ENCODE peak calls at places on chromosome 6, in nine cellular contexts. One of them, this sample, is unnamed.

GRCh38 chr6:115360602-115361325 is 699.9 kb downstream of the FRK start:
- DNase-seq in GM13977: no peak
- DNase-seq in nephron progenitor cell: no peak
- DNase-seq in AG09309: no peak
- DNase-seq in mucosa of descending colon: no peak
- DNase-seq in CD8-positive, alpha-beta T cell: no peak
- DNase-seq in heart left ventricle: no peak
- DNase-seq in endothelial cell: no peak
- DNase-seq in astrocyte of the spinal cord: no peak
- DNase-seq in this sample: no peak

GRCh38 chr6:130215526-130215925 is 7.2 kb downstream of the SAMD3 start:
- DNase-seq in mucosa of descending colon: no peak
- DNase-seq in AG09309: no peak
- DNase-seq in astrocyte of the spinal cord: no peak
- DNase-seq in heart left ventricle: no peak
- DNase-seq in nephron progenitor cell: no peak
- DNase-seq in CD8-positive, alpha-beta T cell: peak; percentile 50
- DNase-seq in GM13977: no peak
- DNase-seq in endothelial cell: no peak
- DNase-seq in this sample: no peak

GRCh38 chr6:44126320-44127149 is 717 bp downstream of the MRPL14 start:
- DNase-seq in endothelial cell: peak; percentile 52
- DNase-seq in GM13977: peak; percentile 86
- DNase-seq in AG09309: no peak
- DNase-seq in mucosa of descending colon: peak; percentile 72
- DNase-seq in astrocyte of the spinal cord: peak; percentile 80
- DNase-seq in CD8-positive, alpha-beta T cell: peak; percentile 77
- DNase-seq in nephron progenitor cell: peak; percentile 65
- DNase-seq in heart left ventricle: peak; percentile 78
- DNase-seq in this sample: no peak

GRCh38 chr6:152151930-152152329 is 344.4 kb downstream of the ESR1 start:
- DNase-seq in CD8-positive, alpha-beta T cell: no peak
- DNase-seq in heart left ventricle: no peak
- DNase-seq in astrocyte of the spinal cord: no peak
- DNase-seq in nephron progenitor cell: no peak
- DNase-seq in AG09309: no peak
- DNase-seq in GM13977: no peak
- DNase-seq in endothelial cell: no peak
- DNase-seq in mucosa of descending colon: no peak
- DNase-seq in this sample: no peak

GRCh38 chr6:48134246-48134645 is 23.2 kb upstream of the PTCHD4 start:
- DNase-seq in CD8-positive, alpha-beta T cell: no peak
- DNase-seq in nephron progenitor cell: no peak
- DNase-seq in mucosa of descending colon: no peak
- DNase-seq in astrocyte of the spinal cord: peak; percentile 18
- DNase-seq in heart left ventricle: no peak
- DNase-seq in AG09309: no peak
- DNase-seq in GM13977: no peak
- DNase-seq in endothelial cell: no peak
- DNase-seq in this sample: no peak

GRCh38 chr6:108609276-108609769 is 48.6 kb downstream of the FOXO3 start:
- DNase-seq in astrocyte of the spinal cord: peak; percentile 83
- DNase-seq in AG09309: peak; percentile 46
- DNase-seq in endothelial cell: no peak
- DNase-seq in CD8-positive, alpha-beta T cell: no peak
- DNase-seq in GM13977: no peak
- DNase-seq in heart left ventricle: no peak
- DNase-seq in nephron progenitor cell: no peak
- DNase-seq in mucosa of descending colon: no peak
- DNase-seq in this sample: no peak

GRCh38 chr6:14272111-14273085 is 154.8 kb downstream of the CD83 start:
- DNase-seq in nephron progenitor cell: no peak
- DNase-seq in endothelial cell: no peak
- DNase-seq in CD8-positive, alpha-beta T cell: no peak
- DNase-seq in mucosa of descending colon: no peak
- DNase-seq in GM13977: no peak
- DNase-seq in heart left ventricle: no peak
- DNase-seq in astrocyte of the spinal cord: peak; percentile 43
- DNase-seq in AG09309: no peak
- DNase-seq in this sample: no peak

GRCh38 chr6:67541591-67541990 is 1093.5 kb upstream of the ADGRB3 start:
- DNase-seq in endothelial cell: no peak
- DNase-seq in heart left ventricle: no peak
- DNase-seq in GM13977: no peak
- DNase-seq in mucosa of descending colon: no peak
- DNase-seq in astrocyte of the spinal cord: peak; percentile 59
- DNase-seq in CD8-positive, alpha-beta T cell: no peak
- DNase-seq in nephron progenitor cell: no peak
- DNase-seq in AG09309: no peak
- DNase-seq in this sample: no peak

GRCh38 chr6:38552136-38552535 is 87.6 kb downstream of the BTBD9 start:
- DNase-seq in endothelial cell: no peak
- DNase-seq in nephron progenitor cell: no peak
- DNase-seq in AG09309: no peak
- DNase-seq in GM13977: peak; percentile 57
- DNase-seq in mucosa of descending colon: no peak
- DNase-seq in heart left ventricle: no peak
- DNase-seq in CD8-positive, alpha-beta T cell: no peak
- DNase-seq in astrocyte of the spinal cord: no peak
- DNase-seq in this sample: no peak

GRCh38 chr6:111766524-111766857 is 106.8 kb downstream of the FYN start:
- DNase-seq in astrocyte of the spinal cord: no peak
- DNase-seq in heart left ventricle: no peak
- DNase-seq in endothelial cell: no peak
- DNase-seq in mucosa of descending colon: no peak
- DNase-seq in nephron progenitor cell: no peak
- DNase-seq in GM13977: no peak
- DNase-seq in AG09309: no peak
- DNase-seq in CD8-positive, alpha-beta T cell: no peak
- DNase-seq in this sample: no peak

GRCh38 chr6:42714098-42714761 is 8.2 kb downstream of the PRPH2 start:
- DNase-seq in endothelial cell: no peak
- DNase-seq in GM13977: no peak
- DNase-seq in mucosa of descending colon: no peak
- DNase-seq in nephron progenitor cell: no peak
- DNase-seq in astrocyte of the spinal cord: peak; percentile 66
- DNase-seq in AG09309: no peak
- DNase-seq in heart left ventricle: no peak
- DNase-seq in CD8-positive, alpha-beta T cell: no peak
- DNase-seq in this sample: no peak

GRCh38 chr6:151721141-151721540 is 86.3 kb upstream of the ESR1 start:
- DNase-seq in AG09309: no peak
- DNase-seq in CD8-positive, alpha-beta T cell: no peak
- DNase-seq in GM13977: no peak
- DNase-seq in endothelial cell: no peak
- DNase-seq in astrocyte of the spinal cord: no peak
- DNase-seq in mucosa of descending colon: no peak
- DNase-seq in heart left ventricle: no peak
- DNase-seq in nephron progenitor cell: no peak
- DNase-seq in this sample: no peak

GRCh38 chr6:1786455-1787108 is 176.9 kb downstream of the FOXC1 start:
- DNase-seq in AG09309: no peak
- DNase-seq in mucosa of descending colon: no peak
- DNase-seq in endothelial cell: no peak
- DNase-seq in astrocyte of the spinal cord: no peak
- DNase-seq in heart left ventricle: no peak
- DNase-seq in CD8-positive, alpha-beta T cell: no peak
- DNase-seq in nephron progenitor cell: no peak
- DNase-seq in GM13977: no peak
- DNase-seq in this sample: no peak

GRCh38 chr6:132661906-132662305 is 2.9 kb upstream of the TAAR1 start:
- DNase-seq in CD8-positive, alpha-beta T cell: no peak
- DNase-seq in heart left ventricle: no peak
- DNase-seq in AG09309: no peak
- DNase-seq in endothelial cell: no peak
- DNase-seq in nephron progenitor cell: no peak
- DNase-seq in GM13977: no peak
- DNase-seq in mucosa of descending colon: no peak
- DNase-seq in astrocyte of the spinal cord: no peak
- DNase-seq in this sample: no peak

DNA sequence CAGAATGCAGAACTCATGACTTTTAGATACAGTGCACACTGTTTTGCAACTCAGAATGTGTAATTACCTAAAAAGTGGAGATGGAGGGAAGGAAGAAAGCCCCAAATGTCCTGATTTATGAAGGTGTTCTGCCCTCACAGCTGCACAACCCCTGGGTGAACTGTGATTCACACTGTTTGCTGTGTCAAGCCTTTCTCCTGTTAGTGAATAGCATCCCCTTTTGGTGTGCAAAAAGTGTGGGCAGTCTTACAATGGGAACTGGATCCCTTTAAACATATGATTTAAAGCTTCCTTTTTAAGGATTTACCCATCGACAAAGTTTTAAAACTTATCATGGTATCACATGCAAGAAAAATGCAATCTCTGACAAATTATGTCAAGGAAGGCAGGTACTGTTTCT is 633.4 kb upstream of the EPHA7 start:
- DNase-seq in AG09309: no peak
- DNase-seq in astrocyte of the spinal cord: peak; percentile 56
- DNase-seq in CD8-positive, alpha-beta T cell: no peak
- DNase-seq in endothelial cell: no peak
- DNase-seq in GM13977: no peak
- DNase-seq in heart left ventricle: no peak
- DNase-seq in mucosa of descending colon: no peak
- DNase-seq in nephron progenitor cell: no peak
- DNase-seq in this sample: no peak
- TF ChIP-seq CTCF in AG09309: no peak
- TF ChIP-seq CTCF in astrocyte of the spinal cord: peak; percentile 74
- TF ChIP-seq CTCF in CD8-positive, alpha-beta T cell: no peak
- TF ChIP-seq CTCF in endothelial cell: no peak
- TF ChIP-seq CTCF in GM13977: no peak
- TF ChIP-seq CTCF in heart left ventricle: no peak
- TF ChIP-seq CTCF in mucosa of descending colon: no peak
- TF ChIP-seq CTCF in nephron progenitor cell: no peak
- TF ChIP-seq CTCF in this sample: no peak

GRCh38 chr6:34085453-34086170 is 60.3 kb downstream of the GRM4 start:
- DNase-seq in mucosa of descending colon: no peak
- DNase-seq in CD8-positive, alpha-beta T cell: no peak
- DNase-seq in astrocyte of the spinal cord: no peak
- DNase-seq in nephron progenitor cell: no peak
- DNase-seq in GM13977: no peak
- DNase-seq in heart left ventricle: no peak
- DNase-seq in endothelial cell: no peak
- DNase-seq in AG09309: no peak
- DNase-seq in this sample: no peak
- TF ChIP-seq CTCF in mucosa of descending colon: no peak
- TF ChIP-seq CTCF in CD8-positive, alpha-beta T cell: no peak
- TF ChIP-seq CTCF in astrocyte of the spinal cord: no peak
- TF ChIP-seq CTCF in nephron progenitor cell: no peak
- TF ChIP-seq CTCF in GM13977: no peak
- TF ChIP-seq CTCF in heart left ventricle: no peak
- TF ChIP-seq CTCF in endothelial cell: no peak
- TF ChIP-seq CTCF in AG09309: no peak
- TF ChIP-seq CTCF in this sample: no peak

GRCh38 chr6:51562198-51562597 is 525.2 kb downstream of the PKHD1 start:
- DNase-seq in astrocyte of the spinal cord: no peak
- DNase-seq in mucosa of descending colon: no peak
- DNase-seq in AG09309: no peak
- DNase-seq in CD8-positive, alpha-beta T cell: no peak
- DNase-seq in heart left ventricle: no peak
- DNase-seq in endothelial cell: no peak
- DNase-seq in GM13977: no peak
- DNase-seq in nephron progenitor cell: no peak
- DNase-seq in this sample: no peak
- TF ChIP-seq CTCF in astrocyte of the spinal cord: no peak
- TF ChIP-seq CTCF in mucosa of descending colon: no peak
- TF ChIP-seq CTCF in AG09309: no peak
- TF ChIP-seq CTCF in CD8-positive, alpha-beta T cell: no peak
- TF ChIP-seq CTCF in heart left ventricle: no peak
- TF ChIP-seq CTCF in endothelial cell: no peak
- TF ChIP-seq CTCF in GM13977: no peak
- TF ChIP-seq CTCF in nephron progenitor cell: no peak
- TF ChIP-seq CTCF in this sample: no peak

DNA sequence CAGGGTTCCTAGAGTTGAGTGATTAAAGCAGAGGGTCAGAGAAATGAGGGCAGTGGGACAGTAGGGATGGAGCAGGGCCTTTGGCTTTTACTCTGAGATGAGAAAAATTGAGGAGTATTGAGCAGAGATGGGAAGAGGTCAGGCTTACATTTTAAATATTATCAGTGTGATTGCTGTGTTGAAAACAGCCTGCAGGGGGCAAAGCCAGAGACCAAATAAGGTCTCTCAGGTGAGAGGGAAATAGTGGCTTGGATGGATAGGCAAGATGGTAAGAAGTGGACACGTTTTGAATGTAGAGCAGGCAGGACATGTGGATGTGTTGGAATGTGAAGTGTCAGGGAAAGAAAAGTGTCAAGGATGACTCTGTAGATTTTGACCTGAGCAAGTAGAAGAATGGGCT is 105.0 kb upstream of the MAP3K7 start:
- DNase-seq in CD8-positive, alpha-beta T cell: no peak
- DNase-seq in endothelial cell: peak; percentile 11
- DNase-seq in astrocyte of the spinal cord: no peak
- DNase-seq in GM13977: no peak
- DNase-seq in mucosa of descending colon: no peak
- DNase-seq in AG09309: no peak
- DNase-seq in nephron progenitor cell: no peak
- DNase-seq in heart left ventricle: no peak
- DNase-seq in this sample: no peak
- TF ChIP-seq CTCF in CD8-positive, alpha-beta T cell: no peak
- TF ChIP-seq CTCF in endothelial cell: peak; percentile 65
- TF ChIP-seq CTCF in astrocyte of the spinal cord: no peak
- TF ChIP-seq CTCF in GM13977: peak; percentile 30
- TF ChIP-seq CTCF in mucosa of descending colon: no peak
- TF ChIP-seq CTCF in AG09309: peak; percentile 9
- TF ChIP-seq CTCF in nephron progenitor cell: peak; percentile 14
- TF ChIP-seq CTCF in heart left ventricle: no peak
- TF ChIP-seq CTCF in this sample: peak; percentile 3

DNA sequence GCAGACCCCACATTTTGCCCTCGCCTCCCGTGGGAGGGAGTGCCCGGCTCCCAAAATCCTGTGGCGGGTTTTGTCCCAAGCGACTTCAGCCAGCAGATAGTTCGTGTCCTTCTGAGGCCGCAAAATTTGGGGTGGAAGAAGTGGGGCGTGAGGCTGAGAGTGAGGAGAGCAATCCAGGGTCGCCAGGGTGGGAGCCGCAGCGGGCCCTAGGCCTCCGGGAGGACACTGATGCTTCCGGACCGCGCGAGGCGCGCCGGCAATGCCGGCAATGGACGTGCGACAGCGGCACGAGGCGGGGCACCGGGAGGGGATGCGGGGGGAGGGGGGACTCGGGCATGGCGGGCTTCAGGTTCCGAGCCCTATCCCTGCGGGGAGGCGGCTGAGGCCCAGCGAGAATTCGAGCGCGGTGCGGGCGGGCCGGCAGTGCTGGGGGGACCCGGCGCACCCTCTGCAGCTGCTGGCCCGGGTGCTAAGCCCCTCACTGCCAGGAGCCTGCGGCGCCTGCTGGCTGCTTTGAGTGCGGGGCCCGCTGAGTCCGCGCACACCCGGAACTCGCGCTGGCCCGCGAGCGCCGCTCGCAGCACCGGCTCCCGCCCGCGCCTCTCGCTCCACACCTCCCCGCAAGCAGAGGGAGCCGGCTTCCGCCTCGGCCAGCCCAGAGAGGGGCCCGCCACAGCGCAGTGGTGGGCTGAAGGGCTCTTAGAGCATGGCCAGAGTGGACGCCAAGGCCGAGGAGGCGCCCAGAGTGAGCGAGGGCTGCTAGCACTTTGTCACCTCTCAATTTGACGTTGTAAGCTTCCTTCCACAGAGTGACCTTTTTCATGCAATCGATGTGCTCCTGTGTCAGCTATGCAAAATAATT is 143.8 kb downstream of the LPA start:
- DNase-seq in GM13977: peak; percentile 14
- DNase-seq in heart left ventricle: peak; percentile 87
- DNase-seq in CD8-positive, alpha-beta T cell: peak; percentile 71
- DNase-seq in endothelial cell: peak; percentile 87
- DNase-seq in astrocyte of the spinal cord: peak; percentile 70
- DNase-seq in mucosa of descending colon: peak; percentile 88
- DNase-seq in AG09309: no peak
- DNase-seq in nephron progenitor cell: peak; percentile 89
- DNase-seq in this sample: peak; percentile 25
- TF ChIP-seq CTCF in GM13977: no peak
- TF ChIP-seq CTCF in heart left ventricle: no peak
- TF ChIP-seq CTCF in CD8-positive, alpha-beta T cell: peak; percentile 95
- TF ChIP-seq CTCF in endothelial cell: peak; percentile 51
- TF ChIP-seq CTCF in astrocyte of the spinal cord: no peak
- TF ChIP-seq CTCF in mucosa of descending colon: no peak
- TF ChIP-seq CTCF in AG09309: no peak
- TF ChIP-seq CTCF in nephron progenitor cell: no peak
- TF ChIP-seq CTCF in this sample: no peak